ENCODE peak calls at places on chromosomes 13 and 19, in ten cellular contexts. I is K562; X is stimulated activated CD4-positive, alpha-beta T cell treated with anti-CD3 and anti-CD28 coated beads, Interleukin-1b, Interleukin-23, amount 100 ng/mL, for 1 hour; G is nephron progenitor cell; R is SHP77; K is activated T-helper 2 cell treated with anti-CD3 and anti-CD28 coated beads, Interferon-gamma antibody, Interleukin-2, Interleukin-4, amounts not matched to agents 10 μg/mL and 5 μg/mL and 100 μg/mL, durations not matched to agents 14 hours and 24 hours and 36 hours; V is body of pancreas; H is pancreas; S is kidney epithelial cell; D is HFF-Myc. C is an unnamed sample.

GRCh38 chr13:62924395-62924794 is 1508.7 kb upstream of the PCDH20 start:
- DNase-seq in I (no peak), X (no peak), G (no peak), R (no peak), K (no peak), V (no peak), H (no peak), S (no peak), D (no peak), C (no peak)

GRCh38 chr13:60261432-60262351 is 98.0 kb upstream of the DIAPH3 start:
- DNase-seq in I (no peak), X (no peak), G (no peak), R (peak), K (no peak), V (peak), H (peak), S (no peak), D (no peak), C (no peak)

GRCh38 chr13:50598338-50598737 is 245.2 kb downstream of the DLEU7 start:
- DNase-seq in I (no peak), X (no peak), G (no peak), R (no peak), K (no peak), V (no peak), H (no peak), S (peak), D (no peak), C (no peak)

GRCh38 chr13:28252547-28252946 is 114.2 kb downstream of the PAN3 start:
- DNase-seq in I (no peak), X (no peak), G (no peak), R (no peak), K (no peak), V (no peak), H (no peak), S (no peak), D (no peak), C (no peak)

GRCh38 chr13:107680115-107680514 is 535.2 kb downstream of the LIG4 start:
- DNase-seq in I (no peak), X (no peak), G (no peak), R (peak), K (no peak), V (no peak), H (no peak), S (no peak), D (no peak), C (no peak)

GRCh38 chr19:932647-933552 is 7.1 kb downstream of the ARID3A start:
- DNase-seq in I (no peak), X (no peak), G (peak), R (no peak), K (no peak), V (peak), H (no peak), S (no peak), D (peak), C (no peak)

GRCh38 chr19:18304496-18305312 is 18.2 kb downstream of the LSM4 start:
- DNase-seq in I (peak), X (peak), G (peak), R (peak), K (peak), V (peak), H (peak), S (no peak), D (peak), C (no peak)

GRCh38 chr19:45814166-45814780 is 835 bp downstream of the RSPH6A start:
- DNase-seq in I (no peak), X (no peak), G (no peak), R (no peak), K (no peak), V (no peak), H (no peak), S (no peak), D (no peak), C (no peak)

GRCh38 chr13:59823495-59823894 is 340.2 kb downstream of the DIAPH3 start:
- DNase-seq in I (no peak), X (no peak), G (no peak), R (no peak), K (no peak), V (no peak), H (no peak), S (peak), D (peak), C (no peak)

GRCh38 chr13:79287994-79288795 is 117.9 kb downstream of the RBM26 start:
- DNase-seq in I (no peak), X (no peak), G (no peak), R (no peak), K (no peak), V (no peak), H (no peak), S (no peak), D (no peak), C (no peak)

GRCh38 chr13:36131215-36131930 is at the start of gene DCLK1:
- DNase-seq in I (no peak), X (no peak), G (peak), R (peak), K (no peak), V (peak), H (peak), S (no peak), D (no peak), C (no peak)

GRCh38 chr13:42283574-42283973 is 11.6 kb downstream of the AKAP11 start:
- DNase-seq in I (no peak), X (no peak), G (no peak), R (no peak), K (no peak), V (no peak), H (no peak), S (no peak), D (no peak), C (no peak)

GRCh38 chr19:5086725-5087439 is 118.0 kb downstream of the KDM4B start:
- DNase-seq in I (no peak), X (no peak), G (no peak), R (peak), K (no peak), V (no peak), H (no peak), S (no peak), D (no peak), C (peak)

GRCh38 chr13:93284056-93284455 is 57.4 kb downstream of the GPC6 start:
- DNase-seq in I (no peak), X (no peak), G (no peak), R (no peak), K (no peak), V (no peak), H (no peak), S (no peak), D (no peak), C (no peak)

GRCh38 chr13:39565036-39565949 is 37.7 kb downstream of the LHFPL6 start:
- DNase-seq in I (no peak), X (no peak), G (no peak), R (no peak), K (no peak), V (no peak), H (no peak), S (peak), D (peak), C (no peak)

GRCh38 chr13:74256969-74257368 is 122.8 kb upstream of the KLF12 start:
- DNase-seq in I (no peak), X (no peak), G (no peak), R (no peak), K (no peak), V (no peak), H (no peak), S (no peak), D (no peak), C (no peak)

GRCh38 chr19:8890260-8890659 is 58.1 kb downstream of the MBD3L1 start:
- DNase-seq in I (no peak), X (no peak), G (no peak), R (no peak), K (no peak), V (no peak), H (no peak), S (no peak), D (no peak), C (no peak)

GRCh38 chr13:99339736-99340392 is 32.7 kb upstream of the GPR183 start:
- DNase-seq in I (peak), X (no peak), G (no peak), R (no peak), K (no peak), V (peak), H (no peak), S (no peak), D (no peak), C (no peak)

GRCh38 chr19:18420931-18421330 is 1.7 kb downstream of the SSBP4 start:
- DNase-seq in I (no peak), X (no peak), G (no peak), R (no peak), K (no peak), V (peak), H (no peak), S (no peak), D (no peak), C (no peak)

GRCh38 chr19:30932854-30933253 is 416.4 kb downstream of the TSHZ3 start:
- DNase-seq in I (no peak), X (no peak), G (no peak), R (no peak), K (no peak), V (no peak), H (no peak), S (no peak), D (no peak), C (no peak)

GRCh38 chr19:48368942-48369341 is 4.8 kb downstream of the SYNGR4 start:
- DNase-seq in I (no peak), X (no peak), G (no peak), R (no peak), K (no peak), V (peak), H (no peak), S (no peak), D (no peak), C (no peak)

GRCh38 chr19:48466571-48467325 is 2.4 kb upstream of the CYTH2 start:
- DNase-seq in I (no peak), X (no peak), G (no peak), R (no peak), K (no peak), V (no peak), H (no peak), S (no peak), D (no peak), C (no peak)

GRCh38 chr19:23403581-23404324 is 8.5 kb upstream of the ZNF91 start:
- DNase-seq in I (no peak), X (no peak), G (no peak), R (no peak), K (no peak), V (peak), H (peak), S (no peak), D (no peak), C (peak)

GRCh38 chr13:102651892-102652291 is 43.0 kb downstream of the METTL21C start:
- DNase-seq in I (no peak), X (no peak), G (peak), R (no peak), K (no peak), V (no peak), H (no peak), S (peak), D (peak), C (no peak)

GRCh38 chr19:40976724-40977123 is 14.4 kb upstream of the CYP2B6 start:
- DNase-seq in I (no peak), X (no peak), G (no peak), R (no peak), K (no peak), V (no peak), H (no peak), S (no peak), D (no peak), C (no peak)

GRCh38 chr13:47126432-47126831 is 229.6 kb upstream of the HTR2A start:
- DNase-seq in I (no peak), X (no peak), G (no peak), R (no peak), K (no peak), V (peak), H (no peak), S (no peak), D (no peak), C (no peak)

GRCh38 chr19:29666634-29667389 is 1.6 kb downstream of the PLEKHF1 start:
- DNase-seq in I (no peak), X (no peak), G (peak), R (no peak), K (no peak), V (peak), H (peak), S (no peak), D (no peak), C (no peak)

GRCh38 chr13:107231941-107232340 is 664.0 kb upstream of the ARGLU1 start:
- DNase-seq in I (no peak), X (no peak), G (no peak), R (peak), K (no peak), V (no peak), H (no peak), S (no peak), D (no peak), C (no peak)

GRCh38 chr13:42656136-42656535 is 82.2 kb downstream of the TNFSF11 start:
- DNase-seq in I (no peak), X (no peak), G (no peak), R (no peak), K (no peak), V (no peak), H (no peak), S (no peak), D (no peak), C (no peak)

GRCh38 chr19:58395220-58395978 is at the start of gene RNF225:
- DNase-seq in I (peak), X (no peak), G (no peak), R (no peak), K (no peak), V (peak), H (peak), S (no peak), D (no peak), C (peak)

GRCh38 chr13:50374517-50374916 is 359.3 kb downstream of the KCNRG start:
- DNase-seq in I (no peak), X (no peak), G (no peak), R (no peak), K (no peak), V (no peak), H (no peak), S (no peak), D (no peak), C (no peak)

GRCh38 chr19:4297901-4298771 is 4.1 kb downstream of the TMIGD2 start:
- DNase-seq in I (no peak), X (no peak), G (no peak), R (peak), K (no peak), V (no peak), H (no peak), S (no peak), D (no peak), C (no peak)